ENCODE peak calls at places on chromosomes 11 and 22, in ten cellular contexts. K, I, F, M, T, A, G, O, Q and D are unnamed samples.
A peak's percentile ranks its signal among the peaks of the same experiment; 100 is the strongest.

GRCh38 chr11:3133456-3134217 is 31.5 kb downstream of the OSBPL5 start:
- DNase-seq in M (no peak), F (no peak), O (no peak), A (no peak), K (no peak), T (no peak), G (no peak), I (no peak), Q (no peak), D (peak; percentile 54)

GRCh38 chr22:44242946-44243724 is 62.4 kb downstream of the PARVG start:
- DNase-seq in A (no peak), F (no peak), K (no peak), Q (no peak), M (no peak), I (no peak), G (no peak), T (no peak), O (no peak), D (no peak)

GRCh38 chr11:20488352-20488751 is 100.8 kb downstream of the PRMT3 start:
- DNase-seq in K (no peak), A (no peak), T (no peak), F (no peak), I (no peak), Q (no peak), G (no peak), O (no peak), M (no peak), D (no peak)

GRCh38 chr11:12446863-12447262 is 69.5 kb downstream of the PARVA start:
- DNase-seq in K (no peak), M (no peak), F (no peak), T (no peak), A (no peak), O (no peak), I (no peak), Q (no peak), G (no peak), D (no peak)

GRCh38 chr11:82864268-82864667 is 36.0 kb downstream of the PRCP start:
- DNase-seq in A (no peak), F (peak; percentile 82), M (peak; percentile 53), T (peak; percentile 83), Q (no peak), I (peak; percentile 89), K (no peak), O (no peak), G (peak; percentile 41), D (peak; percentile 85)

GRCh38 chr11:128022761-128023160 is 564.6 kb downstream of the ETS1 start:
- DNase-seq in I (no peak), O (no peak), M (no peak), Q (no peak), A (no peak), F (no peak), G (no peak), K (no peak), T (no peak), D (no peak)

GRCh38 chr11:62726156-62727006 is 876 bp downstream of the HNRNPUL2 start:
- DNase-seq in F (no peak), A (no peak), M (peak; percentile 31), K (no peak), G (no peak), Q (no peak), T (no peak), O (no peak), I (peak; percentile 25), D (no peak)

GRCh38 chr22:30266445-30267381 is at the start of gene OSM:
- DNase-seq in O (peak; percentile 51), F (no peak), A (no peak), Q (peak; percentile 63), I (no peak), M (peak; percentile 86), K (no peak), G (peak; percentile 53), T (no peak), D (peak; percentile 89)

GRCh38 chr11:6321356-6321755 is 1.1 kb upstream of the CAVIN3 start:
- DNase-seq in O (no peak), M (no peak), F (no peak), K (no peak), Q (no peak), A (no peak), T (no peak), G (peak; percentile 32), I (no peak), D (no peak)

GRCh38 chr11:126113012-126113411 is 50.3 kb upstream of the CDON start:
- DNase-seq in I (no peak), O (no peak), F (no peak), Q (no peak), G (no peak), M (no peak), A (no peak), K (no peak), T (no peak), D (no peak)

GRCh38 chr11:69922596-69923111 is 103.4 kb upstream of the FGF3 start:
- DNase-seq in O (no peak), A (no peak), K (no peak), I (no peak), T (no peak), Q (no peak), F (no peak), M (no peak), G (no peak), D (peak; percentile 12)

GRCh38 chr22:37121887-37122591 is 12.5 kb upstream of the TMPRSS6 start:
- DNase-seq in M (peak; percentile 98), Q (peak; percentile 53), A (peak; percentile 92), O (peak; percentile 82), K (peak; percentile 2), T (no peak), G (peak; percentile 41), I (no peak), F (peak; percentile 56), D (peak; percentile 60)

GRCh38 chr11:57641426-57641825 is 8.3 kb downstream of the YPEL4 start:
- DNase-seq in M (peak; percentile 48), F (peak; percentile 76), Q (no peak), G (no peak), K (no peak), I (peak; percentile 60), T (no peak), O (no peak), A (no peak), D (no peak)

GRCh38 chr11:3090096-3090901 is 33.1 kb upstream of the CARS1 start:
- DNase-seq in G (no peak), A (no peak), I (no peak), F (no peak), Q (no peak), K (no peak), M (no peak), O (no peak), T (peak; percentile 23), D (no peak)

GRCh38 chr22:21450320-21450831 is 16.8 kb upstream of the TMEM191C start:
- DNase-seq in G (peak; percentile 13), Q (no peak), I (no peak), O (no peak), M (no peak), T (peak; percentile 29), F (no peak), A (no peak), K (no peak), D (no peak)

GRCh38 chr22:26485013-26485412 is 1.3 kb downstream of the SRRD start:
- DNase-seq in Q (no peak), M (no peak), K (no peak), G (no peak), I (no peak), F (no peak), A (no peak), O (no peak), T (no peak), D (no peak)

GRCh38 chr11:130854483-130854882 is 61.8 kb downstream of the SNX19 start:
- DNase-seq in G (no peak), F (no peak), I (no peak), O (no peak), A (no peak), K (no peak), M (no peak), Q (no peak), T (no peak), D (no peak)

GRCh38 chr11:48020092-48020755 is 39.9 kb downstream of the PTPRJ start:
- DNase-seq in A (no peak), G (peak; percentile 64), F (no peak), Q (no peak), K (no peak), T (no peak), O (no peak), M (peak; percentile 61), I (no peak), D (no peak)

GRCh38 chr11:45262900-45263299 is 23.2 kb downstream of the SYT13 start:
- DNase-seq in K (no peak), Q (no peak), F (no peak), I (no peak), T (no peak), A (no peak), M (no peak), G (no peak), O (no peak), D (no peak)

GRCh38 chr11:10942621-10943020 is 84.8 kb upstream of the ZBED5 start:
- DNase-seq in G (no peak), Q (no peak), F (peak; percentile 10), I (no peak), T (no peak), A (no peak), M (peak; percentile 30), K (no peak), O (no peak), D (no peak)

GRCh38 chr11:20002312-20003216 is 157.7 kb downstream of the DBX1 start:
- DNase-seq in F (no peak), O (no peak), M (no peak), K (no peak), A (no peak), Q (no peak), T (no peak), G (no peak), I (no peak), D (no peak)

GRCh38 chr11:134246678-134247077 is 6.5 kb downstream of the THYN1 start:
- DNase-seq in F (no peak), A (no peak), K (no peak), I (no peak), Q (no peak), G (no peak), O (no peak), T (no peak), M (no peak), D (no peak)

GRCh38 chr11:57205046-57205671 is 23.4 kb downstream of the LRRC55 start:
- DNase-seq in T (no peak), I (peak; percentile 32), Q (no peak), K (no peak), F (peak; percentile 10), G (no peak), M (no peak), A (no peak), O (no peak), D (no peak)

GRCh38 chr11:68773521-68774187 is 22.3 kb upstream of the TESMIN start:
- DNase-seq in I (no peak), A (no peak), F (no peak), K (no peak), T (no peak), Q (no peak), O (no peak), G (no peak), M (no peak), D (no peak)

GRCh38 chr11:62505112-62505783 is 41.4 kb downstream of the AHNAK start:
- DNase-seq in A (no peak), T (no peak), I (peak; percentile 36), O (no peak), Q (no peak), K (no peak), G (peak; percentile 87), M (no peak), F (no peak), D (no peak)

GRCh38 chr11:76234704-76235232 is 28.5 kb upstream of the WNT11 start:
- DNase-seq in A (no peak), M (no peak), G (peak; percentile 51), F (no peak), I (no peak), O (no peak), K (no peak), T (peak; percentile 64), Q (no peak), D (no peak)

GRCh38 chr11:129143335-129143734 is 48.8 kb downstream of the ARHGAP32 start:
- DNase-seq in T (peak; percentile 67), M (no peak), A (no peak), K (peak; percentile 96), Q (no peak), O (no peak), F (peak; percentile 99), G (peak; percentile 74), I (peak; percentile 69), D (peak; percentile 72)

GRCh38 chr11:11620251-11620965 is 1.4 kb downstream of the GALNT18 start:
- DNase-seq in Q (no peak), I (no peak), O (no peak), K (no peak), T (peak; percentile 40), A (no peak), F (peak; percentile 60), M (peak; percentile 6), G (peak; percentile 85), D (peak; percentile 64)